ENCODE peak calls at places on chromosomes 13 and 19, in four cellular contexts. One of them, this sample, is unnamed.

GRCh38 chr19:44575116-44575700 is 38.2 kb upstream of the IGSF23 start:
- DNase-seq in left lung: no peak
- DNase-seq in uterus: no peak
- DNase-seq in CD4-positive, alpha-beta T cell: no peak
- DNase-seq in this sample: no peak

GRCh38 chr13:66617786-66618185 is 612.4 kb downstream of the PCDH9 start:
- DNase-seq in uterus: no peak
- DNase-seq in left lung: no peak
- DNase-seq in CD4-positive, alpha-beta T cell: no peak
- DNase-seq in this sample: no peak

GRCh38 chr19:38949580-38950367 is 19.0 kb downstream of the MRPS12 start:
- DNase-seq in left lung: peak; percentile 92
- DNase-seq in CD4-positive, alpha-beta T cell: peak; percentile 74
- DNase-seq in uterus: peak; percentile 82
- DNase-seq in this sample: peak; percentile 96

GRCh38 chr13:113419531-113420183 is 33.6 kb downstream of the ADPRHL1 start:
- DNase-seq in CD4-positive, alpha-beta T cell: no peak
- DNase-seq in uterus: no peak
- DNase-seq in left lung: no peak
- DNase-seq in this sample: no peak

GRCh38 chr19:33063356-33064116 is 1.2 kb downstream of the RHPN2 start:
- DNase-seq in left lung: no peak
- DNase-seq in CD4-positive, alpha-beta T cell: no peak
- DNase-seq in uterus: peak; percentile 27
- DNase-seq in this sample: no peak

GRCh38 chr19:33868821-33869412 is 72.2 kb downstream of the KCTD15 start:
- DNase-seq in left lung: no peak
- DNase-seq in uterus: peak; percentile 18
- DNase-seq in CD4-positive, alpha-beta T cell: no peak
- DNase-seq in this sample: peak; percentile 87

GRCh38 chr19:52269338-52270261 is at the start of gene ZNF766:
- DNase-seq in uterus: peak; percentile 98
- DNase-seq in CD4-positive, alpha-beta T cell: peak; percentile 96
- DNase-seq in left lung: peak; percentile 98
- DNase-seq in this sample: peak; percentile 99

GRCh38 chr13:21225841-21226581 is 49.6 kb downstream of the MRPL57 start:
- DNase-seq in uterus: no peak
- DNase-seq in CD4-positive, alpha-beta T cell: no peak
- DNase-seq in left lung: no peak
- DNase-seq in this sample: no peak

GRCh38 chr19:55641376-55642152 is 762 bp downstream of the ZNF580 start:
- DNase-seq in left lung: peak; percentile 21
- DNase-seq in CD4-positive, alpha-beta T cell: no peak
- DNase-seq in uterus: no peak
- DNase-seq in this sample: no peak

GRCh38 chr19:3387645-3388589 is 21.5 kb downstream of the NFIC start:
- DNase-seq in left lung: peak; percentile 91
- DNase-seq in CD4-positive, alpha-beta T cell: no peak
- DNase-seq in uterus: peak; percentile 77
- DNase-seq in this sample: peak; percentile 94

GRCh38 chr13:99135591-99135990 is 65.1 kb upstream of the UBAC2 start:
- DNase-seq in CD4-positive, alpha-beta T cell: no peak
- DNase-seq in uterus: no peak
- DNase-seq in left lung: no peak
- DNase-seq in this sample: no peak

GRCh38 chr13:29509999-29510586 is 85.4 kb downstream of the SLC7A1 start:
- DNase-seq in CD4-positive, alpha-beta T cell: no peak
- DNase-seq in left lung: no peak
- DNase-seq in uterus: no peak
- DNase-seq in this sample: no peak

DNA sequence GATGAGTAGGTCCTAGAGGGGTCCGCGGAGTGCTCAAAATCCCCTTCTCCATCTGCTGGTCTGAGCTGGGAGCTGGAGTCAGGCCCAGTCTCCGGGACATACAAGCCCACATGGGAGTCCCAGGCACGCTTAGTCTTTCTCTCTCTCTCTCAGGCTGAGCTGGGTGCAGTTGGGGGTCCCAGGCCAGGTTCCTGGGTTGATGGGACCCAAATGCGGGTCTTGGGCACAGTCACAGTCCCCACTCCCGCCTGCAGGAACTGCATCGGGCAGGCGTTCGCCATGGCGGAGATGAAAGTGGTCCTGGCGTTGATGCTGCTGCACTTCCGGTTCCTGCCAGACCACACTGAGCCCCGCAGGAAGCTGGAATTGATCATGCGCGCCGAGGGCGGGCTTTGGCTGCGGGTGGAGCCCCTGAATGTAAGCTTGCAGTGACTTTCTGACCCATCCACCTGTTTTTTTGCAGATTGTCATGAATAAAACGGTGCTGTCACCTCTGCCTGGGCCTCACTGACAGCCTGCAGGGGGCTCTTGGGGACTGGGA is 23.8 kb downstream of the CYP4F12 start:
- DNase-seq in left lung: no peak
- DNase-seq in CD4-positive, alpha-beta T cell: no peak
- DNase-seq in uterus: no peak
- DNase-seq in this sample: no peak
- H3K9me3 ChIP-seq in left lung: no peaks in the 10 kb centered on the region
- H3K9me3 ChIP-seq in CD4-positive, alpha-beta T cell: no peaks in the 10 kb centered on the region
- H3K9me3 ChIP-seq in uterus: no peaks in the 10 kb centered on the region
- H3K9me3 ChIP-seq in this sample: no peaks in the 10 kb centered on the region

GRCh38 chr19:41689993-41690800 is 2.1 kb upstream of the CEACAM7 start:
- DNase-seq in uterus: no peak
- DNase-seq in CD4-positive, alpha-beta T cell: no peak
- DNase-seq in left lung: no peak
- DNase-seq in this sample: no peak

GRCh38 chr19:41691268-41691970 is 3.3 kb upstream of the CEACAM7 start:
- DNase-seq in left lung: no peak
- DNase-seq in uterus: no peak
- DNase-seq in CD4-positive, alpha-beta T cell: no peak
- DNase-seq in this sample: no peak

GRCh38 chr19:41688098-41688497 is at the start of gene CEACAM7:
- DNase-seq in uterus: no peak
- DNase-seq in left lung: no peak
- DNase-seq in CD4-positive, alpha-beta T cell: no peak
- DNase-seq in this sample: no peak

GRCh38 chr19:41688687-41689086 is 617 bp upstream of the CEACAM7 start:
- DNase-seq in CD4-positive, alpha-beta T cell: no peak
- DNase-seq in left lung: no peak
- DNase-seq in uterus: no peak
- DNase-seq in this sample: no peak

DNA sequence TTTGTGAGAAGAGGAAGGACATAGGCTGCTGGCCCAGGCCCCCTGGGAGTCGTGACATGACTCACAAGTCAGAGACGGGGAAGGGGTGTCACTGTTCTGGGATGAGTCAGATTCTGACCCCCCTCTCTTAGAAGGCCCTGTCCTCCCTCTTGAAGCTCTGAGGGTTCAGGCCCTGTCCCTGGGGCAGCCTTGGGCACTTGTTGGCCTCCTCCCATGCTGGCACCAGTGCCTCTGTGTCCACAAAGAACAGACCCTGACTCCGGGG is 2.7 kb upstream of the CEACAM7 start:
- DNase-seq in CD4-positive, alpha-beta T cell: no peak
- DNase-seq in uterus: no peak
- DNase-seq in left lung: no peak
- DNase-seq in this sample: no peak
- H3K9me3 ChIP-seq in CD4-positive, alpha-beta T cell: peaks cover 10% of the 10 kb centered on the region
- H3K9me3 ChIP-seq in uterus: no peaks in the 10 kb centered on the region
- H3K9me3 ChIP-seq in left lung: no peaks in the 10 kb centered on the region
- H3K9me3 ChIP-seq in this sample: no peaks in the 10 kb centered on the region

GRCh38 chr13:76683854-76684253 is 202.4 kb downstream of the KCTD12 start:
- DNase-seq in uterus: no peak
- DNase-seq in left lung: no peak
- DNase-seq in CD4-positive, alpha-beta T cell: no peak
- DNase-seq in this sample: no peak

GRCh38 chr13:76687467-76687866 is 198.7 kb downstream of the KCTD12 start:
- DNase-seq in CD4-positive, alpha-beta T cell: no peak
- DNase-seq in left lung: no peak
- DNase-seq in uterus: no peak
- DNase-seq in this sample: no peak

GRCh38 chr13:76683168-76683567 is 203.0 kb downstream of the KCTD12 start:
- DNase-seq in uterus: no peak
- DNase-seq in left lung: no peak
- DNase-seq in CD4-positive, alpha-beta T cell: no peak
- DNase-seq in this sample: no peak

GRCh38 chr13:76685938-76686337 is 200.3 kb downstream of the KCTD12 start:
- DNase-seq in uterus: no peak
- DNase-seq in left lung: no peak
- DNase-seq in CD4-positive, alpha-beta T cell: no peak
- DNase-seq in this sample: no peak

GRCh38 chr13:76684336-76684735 is 201.9 kb downstream of the KCTD12 start:
- DNase-seq in CD4-positive, alpha-beta T cell: no peak
- DNase-seq in left lung: no peak
- DNase-seq in uterus: no peak
- DNase-seq in this sample: no peak
- H3K9me3 ChIP-seq in CD4-positive, alpha-beta T cell: no peaks in the 10 kb centered on the region
- H3K9me3 ChIP-seq in left lung: no peaks in the 10 kb centered on the region
- H3K9me3 ChIP-seq in uterus: no peaks in the 10 kb centered on the region
- H3K9me3 ChIP-seq in this sample: no peaks in the 10 kb centered on the region

GRCh38 chr19:58055483-58055874 is 3.6 kb upstream of the ZNF135 start:
- DNase-seq in CD4-positive, alpha-beta T cell: no peak
- DNase-seq in uterus: no peak
- DNase-seq in left lung: no peak
- DNase-seq in this sample: no peak

GRCh38 chr19:58056261-58056660 is 2.8 kb upstream of the ZNF135 start:
- DNase-seq in uterus: no peak
- DNase-seq in left lung: no peak
- DNase-seq in CD4-positive, alpha-beta T cell: no peak
- DNase-seq in this sample: peak; percentile 26

GRCh38 chr19:58054792-58055482 is 4.1 kb upstream of the ZNF135 start:
- DNase-seq in left lung: no peak
- DNase-seq in uterus: peak; percentile 34
- DNase-seq in CD4-positive, alpha-beta T cell: no peak
- DNase-seq in this sample: no peak

GRCh38 chr19:58053480-58054156 is 5.5 kb upstream of the ZNF135 start:
- DNase-seq in left lung: no peak
- DNase-seq in CD4-positive, alpha-beta T cell: no peak
- DNase-seq in uterus: no peak
- DNase-seq in this sample: no peak

GRCh38 chr19:58052256-58052655 is 6.8 kb upstream of the ZNF135 start:
- DNase-seq in uterus: no peak
- DNase-seq in left lung: no peak
- DNase-seq in CD4-positive, alpha-beta T cell: no peak
- DNase-seq in this sample: peak; percentile 37
- H3K9me3 ChIP-seq in uterus: no peaks in the 10 kb centered on the region
- H3K9me3 ChIP-seq in left lung: no peaks in the 10 kb centered on the region
- H3K9me3 ChIP-seq in CD4-positive, alpha-beta T cell: peaks cover 60% of the 10 kb centered on the region
- H3K9me3 ChIP-seq in this sample: no peaks in the 10 kb centered on the region

DNA sequence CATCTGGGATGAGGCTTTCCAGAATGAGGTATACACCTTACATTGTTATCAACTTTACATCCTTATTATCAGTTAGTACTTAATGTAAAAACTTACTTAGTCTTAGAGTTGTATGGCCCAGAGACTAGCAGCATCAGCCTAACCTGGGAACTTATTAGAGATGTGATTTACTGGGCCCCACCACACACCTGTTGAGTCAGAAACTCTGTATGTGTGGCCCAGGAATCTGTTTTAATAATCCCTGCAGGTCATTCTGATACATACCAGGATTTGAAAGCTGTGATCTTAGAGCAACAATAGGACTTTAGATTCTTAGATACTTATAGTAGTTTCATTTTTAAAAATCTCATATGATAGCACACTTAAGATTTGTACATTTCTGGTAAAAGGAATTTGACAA is 17.4 kb downstream of the FNDC3A start:
- DNase-seq in CD4-positive, alpha-beta T cell: no peak
- DNase-seq in left lung: no peak
- DNase-seq in uterus: no peak
- DNase-seq in this sample: no peak
- H3K9me3 ChIP-seq in CD4-positive, alpha-beta T cell: no peaks in the 10 kb centered on the region
- H3K9me3 ChIP-seq in left lung: no peaks in the 10 kb centered on the region
- H3K9me3 ChIP-seq in uterus: no peaks in the 10 kb centered on the region
- H3K9me3 ChIP-seq in this sample: peaks cover 7% of the 10 kb centered on the region

GRCh38 chr19:48321622-48322591 is 3.4 kb upstream of the EMP3 start:
- DNase-seq in left lung: peak; percentile 100
- DNase-seq in CD4-positive, alpha-beta T cell: peak; percentile 99
- DNase-seq in uterus: peak; percentile 99
- DNase-seq in this sample: peak; percentile 100

GRCh38 chr19:48330012-48330681 is 4.8 kb downstream of the EMP3 start:
- DNase-seq in CD4-positive, alpha-beta T cell: peak; percentile 77
- DNase-seq in uterus: peak; percentile 81
- DNase-seq in left lung: peak; percentile 90
- DNase-seq in this sample: peak; percentile 94

GRCh38 chr19:48321372-48321621 is 4.1 kb upstream of the EMP3 start:
- DNase-seq in CD4-positive, alpha-beta T cell: peak; percentile 92
- DNase-seq in left lung: peak; percentile 100
- DNase-seq in uterus: peak; percentile 99
- DNase-seq in this sample: peak; percentile 99

GRCh38 chr19:48329167-48329891 is 4.0 kb downstream of the EMP3 start:
- DNase-seq in uterus: peak; percentile 60
- DNase-seq in CD4-positive, alpha-beta T cell: no peak
- DNase-seq in left lung: peak; percentile 36
- DNase-seq in this sample: no peak

DNA sequence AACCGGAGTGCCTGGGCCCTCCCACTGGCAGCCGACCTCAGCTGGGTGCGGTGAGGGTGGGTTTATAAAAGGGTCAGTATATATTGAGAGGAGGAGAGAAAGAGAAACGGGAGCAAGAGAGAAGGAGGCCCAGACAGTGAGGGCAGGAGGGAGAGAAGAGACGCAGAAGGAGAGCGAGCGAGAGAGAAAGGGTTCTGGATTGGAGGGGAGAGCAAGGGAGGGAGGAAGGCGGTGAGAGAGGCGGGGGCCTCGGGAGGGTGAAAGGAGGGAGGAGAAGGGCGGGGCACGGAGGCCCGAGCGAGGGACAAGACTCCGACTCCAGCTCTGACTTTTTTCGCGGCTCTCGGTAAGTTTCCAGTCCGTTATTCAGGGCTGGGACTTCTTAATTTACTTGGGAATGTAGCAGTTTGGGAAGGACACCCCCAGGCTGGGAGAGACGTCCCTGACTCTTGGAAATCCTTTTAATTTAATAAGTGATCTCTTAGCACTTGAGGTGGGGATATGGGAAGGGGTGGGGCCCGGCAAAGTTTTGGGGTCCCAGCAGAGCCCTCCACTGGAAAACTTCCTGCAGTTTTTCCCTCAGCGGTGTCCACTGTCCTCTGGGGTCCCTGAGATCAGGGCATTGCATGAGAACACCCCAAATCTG is at the start of gene EMP3:
- DNase-seq in uterus: peak; percentile 91
- DNase-seq in CD4-positive, alpha-beta T cell: peak; percentile 80
- DNase-seq in left lung: peak; percentile 91
- DNase-seq in this sample: peak; percentile 93
- H3K9me3 ChIP-seq in uterus: no peaks in the 10 kb centered on the region
- H3K9me3 ChIP-seq in CD4-positive, alpha-beta T cell: no peaks in the 10 kb centered on the region
- H3K9me3 ChIP-seq in left lung: no peaks in the 10 kb centered on the region
- H3K9me3 ChIP-seq in this sample: no peaks in the 10 kb centered on the region

GRCh38 chr19:9219489-9219888 is at the start of gene OR7D4:
- DNase-seq in left lung: no peak
- DNase-seq in uterus: no peak
- DNase-seq in CD4-positive, alpha-beta T cell: no peak
- DNase-seq in this sample: no peak
- H3K9me3 ChIP-seq in left lung: no peaks in the 10 kb centered on the region
- H3K9me3 ChIP-seq in uterus: no peaks in the 10 kb centered on the region
- H3K9me3 ChIP-seq in CD4-positive, alpha-beta T cell: no peaks in the 10 kb centered on the region
- H3K9me3 ChIP-seq in this sample: no peaks in the 10 kb centered on the region